ENCODE peak calls at places on chromosomes 12 and 14, in five cellular contexts. L, O, I, D and P are unnamed samples.

GRCh38 chr14:28745176-28745575 is 21.4 kb upstream of the FOXG1 start:
- DNase-seq in I (no peak), L (no peak), O (no peak), D (no peak), P (no peak)

GRCh38 chr12:25264862-25265261 is 14.1 kb upstream of the KRAS start:
- DNase-seq in L (no peak), D (no peak), I (no peak), O (no peak), P (no peak)

GRCh38 chr12:82805812-82806497 is 119.2 kb downstream of the TMTC2 start:
- DNase-seq in D (no peak), O (peak; percentile 91), L (no peak), I (no peak), P (no peak)

GRCh38 chr12:130796985-130797686 is 41.9 kb downstream of the STX2 start:
- DNase-seq in L (no peak), I (no peak), D (no peak), O (no peak), P (no peak)

GRCh38 chr12:121439715-121440114 is 39.8 kb downstream of the RNF34 start:
- DNase-seq in I (no peak), O (no peak), L (no peak), D (no peak), P (no peak)

GRCh38 chr12:47397664-47398281 is 308.1 kb downstream of the RPAP3 start:
- DNase-seq in O (peak; percentile 71), D (no peak), I (no peak), L (peak; percentile 19), P (no peak)

GRCh38 chr12:21774358-21775129 is at the start of gene KCNJ8:
- DNase-seq in D (peak; percentile 93), L (no peak), O (no peak), I (peak; percentile 32), P (no peak)

GRCh38 chr14:81164167-81164774 is 56.5 kb downstream of the GTF2A1 start:
- DNase-seq in L (peak; percentile 63), O (peak; percentile 94), D (no peak), I (no peak), P (no peak)

GRCh38 chr12:107369679-107370078 is 276.3 kb upstream of the CRY1 start:
- DNase-seq in D (no peak), O (no peak), I (no peak), L (no peak), P (no peak)

GRCh38 chr14:53896773-53897172 is 59.9 kb downstream of the BMP4 start:
- DNase-seq in I (no peak), O (no peak), D (no peak), L (no peak), P (no peak)